ENCODE peak calls at places on chromosomes 13 and 19, in four cellular contexts. Y, C, E and T are unnamed samples.
A peak's percentile ranks its signal among the peaks of the same experiment; 100 is the strongest.

GRCh38 chr13:20397896-20398295 is 127.8 kb downstream of the CRYL1 start:
- DNase-seq in Y (peak; percentile 17), C (no peak), E (no peak), T (no peak)

GRCh38 chr19:19110410-19111137 is 27.7 kb downstream of the TMEM161A start:
- DNase-seq in Y (no peak), C (no peak), E (no peak), T (no peak)

GRCh38 chr19:16037424-16038195 is 38.7 kb upstream of the TPM4 start:
- DNase-seq in Y (no peak), C (no peak), E (no peak), T (peak; percentile 41)

GRCh38 chr13:31331051-31331450 is 131.3 kb downstream of the B3GLCT start:
- DNase-seq in Y (no peak), C (no peak), E (no peak), T (no peak)

GRCh38 chr13:35699805-35700204 is 223.3 kb upstream of the MAB21L1 start:
- DNase-seq in Y (no peak), C (peak; percentile 58), E (peak; percentile 66), T (no peak)

GRCh38 chr13:23709521-23709920 is 139.3 kb downstream of the TNFRSF19 start:
- DNase-seq in Y (no peak), C (no peak), E (peak; percentile 25), T (no peak)

GRCh38 chr19:28242317-28242927 is 970.5 kb downstream of the UQCRFS1 start:
- DNase-seq in Y (no peak), C (peak; percentile 32), E (no peak), T (no peak)

GRCh38 chr13:49052801-49053200 is 77.1 kb downstream of the FNDC3A start:
- DNase-seq in Y (no peak), C (no peak), E (peak; percentile 24), T (no peak)

GRCh38 chr19:38977445-38978314 is 2.1 kb upstream of the FBXO17 start:
- DNase-seq in Y (no peak), C (no peak), E (peak; percentile 50), T (no peak)

GRCh38 chr13:43019811-43020210 is 3.6 kb upstream of the DNAJC15 start:
- DNase-seq in Y (no peak), C (no peak), E (no peak), T (no peak)

GRCh38 chr19:29527500-29528328 is 1.9 kb downstream of the VSTM2B start:
- DNase-seq in Y (no peak), C (no peak), E (no peak), T (no peak)

GRCh38 chr19:32380269-32380668 is 25.3 kb upstream of the DPY19L3 start:
- DNase-seq in Y (no peak), C (no peak), E (no peak), T (no peak)

GRCh38 chr13:78660130-78660857 is 1.3 kb upstream of the OBI1 start:
- DNase-seq in Y (no peak), C (peak; percentile 7), E (no peak), T (peak; percentile 47)

GRCh38 chr19:30148039-30148438 is 206.0 kb downstream of the URI1 start:
- DNase-seq in Y (no peak), C (no peak), E (no peak), T (no peak)

GRCh38 chr19:48969276-48970138 is 4.4 kb downstream of the FTL start:
- DNase-seq in Y (no peak), C (no peak), E (no peak), T (no peak)

DNA sequence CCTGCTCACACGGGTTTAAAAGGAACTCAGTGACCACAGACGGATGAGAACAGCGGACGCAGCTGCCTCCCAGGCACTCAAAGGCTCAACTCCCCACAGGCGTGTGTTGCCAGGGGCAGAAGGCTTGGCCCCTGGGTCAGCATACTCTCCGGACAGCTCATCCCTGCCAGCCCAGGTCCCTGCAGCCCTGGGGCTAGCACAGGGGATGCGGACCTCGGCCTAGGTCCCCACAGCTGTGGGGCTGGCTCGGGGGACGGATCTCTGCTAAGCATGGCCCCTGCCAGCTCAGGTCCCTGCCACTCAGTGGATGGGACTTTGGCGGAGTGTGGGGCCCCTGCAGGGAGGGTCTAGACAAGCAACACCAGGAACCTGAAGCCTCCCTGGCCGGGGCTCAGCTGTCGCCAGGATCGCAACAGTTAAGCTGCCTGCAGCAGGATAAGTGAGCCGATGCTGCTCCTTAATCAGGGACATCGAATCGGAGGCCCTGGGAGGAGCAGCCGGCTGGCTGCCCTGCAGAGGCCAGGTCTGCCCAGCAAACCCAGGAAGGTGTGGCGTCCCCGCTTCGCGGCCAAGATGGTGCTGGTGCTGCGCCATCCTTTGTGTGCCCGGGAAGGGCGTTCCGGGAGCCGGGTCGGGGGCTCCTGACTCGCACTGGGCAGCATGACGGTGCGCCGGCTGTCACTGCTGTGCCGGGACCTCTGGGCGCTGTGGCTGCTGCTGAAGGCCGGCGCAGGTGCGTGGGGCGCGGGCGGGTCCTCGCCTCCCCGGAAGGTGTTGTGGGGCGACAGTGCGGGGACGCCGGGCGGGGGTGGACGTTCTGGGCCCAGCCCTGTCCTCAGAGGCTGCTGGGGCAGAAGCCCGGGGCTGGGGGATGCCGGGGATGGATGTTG is 32.5 kb downstream of the MCF2L start:
- DNase-seq in Y (peak; percentile 68), C (no peak), E (peak; percentile 3), T (no peak)
- TF ChIP-seq POLR2A in Y (no peak), C (no peak), E (no peak), T (no peak)

GRCh38 chr19:37654525-37654832 is 786 bp downstream of the ZFP30 start:
- DNase-seq in Y (no peak), C (no peak), E (peak; percentile 26), T (no peak)

GRCh38 chr19:37654118-37654517 is 1.1 kb downstream of the ZFP30 start:
- DNase-seq in Y (no peak), C (no peak), E (no peak), T (no peak)

GRCh38 chr19:37654833-37655688 is at the start of gene ZFP30:
- DNase-seq in Y (peak; percentile 85), C (peak; percentile 77), E (peak; percentile 81), T (peak; percentile 96)

GRCh38 chr19:37655689-37656491 is 625 bp upstream of the ZFP30 start:
- DNase-seq in Y (peak; percentile 79), C (peak; percentile 61), E (peak; percentile 68), T (peak; percentile 90)
- TF ChIP-seq POLR2A in Y (no peak), C (no peak), E (no peak), T (no peak)

GRCh38 chr19:10332158-10332964 is 968 bp downstream of the RAVER1 start:
- DNase-seq in Y (no peak), C (no peak), E (no peak), T (no peak)
- TF ChIP-seq POLR2A in Y (no peak), C (no peak), E (no peak), T (no peak)

DNA sequence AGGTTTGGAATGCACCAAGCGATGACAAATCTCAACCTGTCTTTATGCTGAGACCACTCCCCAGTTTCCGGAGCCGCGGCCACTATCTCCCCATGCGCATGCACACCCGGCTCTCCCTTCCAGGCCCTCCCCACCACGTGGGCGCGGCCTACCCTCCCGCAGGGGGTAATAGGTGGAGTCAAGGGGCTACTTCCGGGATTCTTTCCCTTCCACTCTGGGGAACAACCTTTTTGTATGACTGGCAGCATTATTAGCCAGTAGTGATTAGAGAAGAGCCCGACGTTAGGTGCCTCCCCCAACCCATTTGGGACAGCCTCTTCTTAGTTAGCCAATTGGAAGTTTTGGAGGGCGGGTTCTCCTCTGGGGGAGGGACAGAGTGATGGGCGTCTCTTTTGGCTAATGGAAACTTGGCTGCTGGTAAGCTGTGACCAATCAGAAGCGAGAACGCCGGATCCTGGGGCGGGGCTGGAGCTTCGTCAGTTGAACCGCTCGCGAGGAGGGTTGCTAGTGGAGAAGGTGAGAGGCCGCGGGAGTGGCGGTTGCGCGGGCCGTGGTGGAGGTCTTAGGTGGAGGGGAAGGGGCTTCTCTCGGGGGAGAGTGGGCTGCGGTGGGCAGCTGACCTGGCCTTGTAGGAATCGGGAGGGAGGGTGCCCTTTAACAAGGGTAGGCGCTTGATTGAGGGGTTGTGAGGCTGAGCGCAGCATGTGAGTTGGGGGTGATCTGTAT is at the start of gene CCDC61:
- DNase-seq in Y (peak; percentile 96), C (peak; percentile 97), E (peak; percentile 99), T (peak; percentile 94)
- TF ChIP-seq POLR2A in Y (peak; percentile 88), C (peak; percentile 72), E (peak; percentile 87), T (peak; percentile 87)

GRCh38 chr19:55640577-55641375 is at the start of gene ZNF580:
- DNase-seq in Y (peak; percentile 63), C (peak; percentile 25), E (peak; percentile 78), T (peak; percentile 72)
- TF ChIP-seq POLR2A in Y (no peak), C (no peak), E (no peak), T (peak; percentile 9)